ENCODE peak calls at places on chromosomes 3 and 15, in ten cellular contexts. One of them, this sample, is unnamed.

GRCh38 chr3:55491296-55491816 is 4.2 kb upstream of the WNT5A start:
- DNase-seq in fibroblast of mammary gland: peak
- DNase-seq in left colon: peak
- DNase-seq in COR-L47: no peak
- DNase-seq in stimulated activated CD8-positive, alpha-beta memory T cell treated with anti-CD3 and anti-CD28 coated beads, Interleukin-7, amount 100 ng/mL, for 24 hours: no peak
- DNase-seq in endothelial cell of umbilical vein: peak
- DNase-seq in iris pigment epithelial cell: peak
- DNase-seq in NCI-H345: no peak
- DNase-seq in fibroblast of pulmonary artery: peak
- DNase-seq in GM10248: no peak
- DNase-seq in this sample: no peak

GRCh38 chr3:38147434-38147833 is 9.0 kb downstream of the MYD88 start:
- DNase-seq in stimulated activated CD8-positive, alpha-beta memory T cell treated with anti-CD3 and anti-CD28 coated beads, Interleukin-7, amount 100 ng/mL, for 24 hours: no peak
- DNase-seq in GM10248: no peak
- DNase-seq in fibroblast of mammary gland: no peak
- DNase-seq in NCI-H345: no peak
- DNase-seq in endothelial cell of umbilical vein: no peak
- DNase-seq in iris pigment epithelial cell: no peak
- DNase-seq in COR-L47: no peak
- DNase-seq in fibroblast of pulmonary artery: no peak
- DNase-seq in left colon: no peak
- DNase-seq in this sample: no peak

GRCh38 chr3:32480596-32480995 is 22.1 kb downstream of the CMTM6 start:
- DNase-seq in endothelial cell of umbilical vein: no peak
- DNase-seq in NCI-H345: no peak
- DNase-seq in fibroblast of mammary gland: no peak
- DNase-seq in COR-L47: no peak
- DNase-seq in iris pigment epithelial cell: peak
- DNase-seq in GM10248: no peak
- DNase-seq in stimulated activated CD8-positive, alpha-beta memory T cell treated with anti-CD3 and anti-CD28 coated beads, Interleukin-7, amount 100 ng/mL, for 24 hours: no peak
- DNase-seq in left colon: no peak
- DNase-seq in fibroblast of pulmonary artery: peak
- DNase-seq in this sample: no peak

GRCh38 chr15:60804551-60804950 is 325.6 kb upstream of the ICE2 start:
- DNase-seq in iris pigment epithelial cell: no peak
- DNase-seq in fibroblast of pulmonary artery: no peak
- DNase-seq in fibroblast of mammary gland: no peak
- DNase-seq in NCI-H345: no peak
- DNase-seq in COR-L47: no peak
- DNase-seq in endothelial cell of umbilical vein: no peak
- DNase-seq in GM10248: no peak
- DNase-seq in stimulated activated CD8-positive, alpha-beta memory T cell treated with anti-CD3 and anti-CD28 coated beads, Interleukin-7, amount 100 ng/mL, for 24 hours: no peak
- DNase-seq in left colon: no peak
- DNase-seq in this sample: no peak

GRCh38 chr3:49689046-49689886 is at the start of the genes MST1 and RNF123:
- DNase-seq in fibroblast of mammary gland: peak
- DNase-seq in endothelial cell of umbilical vein: peak
- DNase-seq in iris pigment epithelial cell: peak
- DNase-seq in GM10248: peak
- DNase-seq in stimulated activated CD8-positive, alpha-beta memory T cell treated with anti-CD3 and anti-CD28 coated beads, Interleukin-7, amount 100 ng/mL, for 24 hours: peak
- DNase-seq in left colon: peak
- DNase-seq in NCI-H345: no peak
- DNase-seq in COR-L47: no peak
- DNase-seq in fibroblast of pulmonary artery: peak
- DNase-seq in this sample: peak

GRCh38 chr15:81215531-81215930 is 18.9 kb downstream of the IL16 start:
- DNase-seq in COR-L47: no peak
- DNase-seq in GM10248: no peak
- DNase-seq in fibroblast of mammary gland: no peak
- DNase-seq in fibroblast of pulmonary artery: no peak
- DNase-seq in endothelial cell of umbilical vein: no peak
- DNase-seq in NCI-H345: no peak
- DNase-seq in iris pigment epithelial cell: no peak
- DNase-seq in left colon: no peak
- DNase-seq in stimulated activated CD8-positive, alpha-beta memory T cell treated with anti-CD3 and anti-CD28 coated beads, Interleukin-7, amount 100 ng/mL, for 24 hours: no peak
- DNase-seq in this sample: no peak

GRCh38 chr3:49025005-49025792 is 3.3 kb downstream of the NDUFAF3 start:
- DNase-seq in NCI-H345: no peak
- DNase-seq in GM10248: no peak
- DNase-seq in stimulated activated CD8-positive, alpha-beta memory T cell treated with anti-CD3 and anti-CD28 coated beads, Interleukin-7, amount 100 ng/mL, for 24 hours: no peak
- DNase-seq in endothelial cell of umbilical vein: no peak
- DNase-seq in iris pigment epithelial cell: no peak
- DNase-seq in fibroblast of pulmonary artery: no peak
- DNase-seq in COR-L47: no peak
- DNase-seq in left colon: no peak
- DNase-seq in fibroblast of mammary gland: no peak
- DNase-seq in this sample: no peak

GRCh38 chr3:151082880-151083838 is 2.3 kb upstream of the MED12L start:
- DNase-seq in fibroblast of pulmonary artery: no peak
- DNase-seq in endothelial cell of umbilical vein: no peak
- DNase-seq in COR-L47: no peak
- DNase-seq in fibroblast of mammary gland: no peak
- DNase-seq in GM10248: no peak
- DNase-seq in stimulated activated CD8-positive, alpha-beta memory T cell treated with anti-CD3 and anti-CD28 coated beads, Interleukin-7, amount 100 ng/mL, for 24 hours: no peak
- DNase-seq in left colon: no peak
- DNase-seq in NCI-H345: no peak
- DNase-seq in iris pigment epithelial cell: no peak
- DNase-seq in this sample: no peak

GRCh38 chr3:107681385-107681784 is 158.6 kb downstream of the BBX start:
- DNase-seq in GM10248: no peak
- DNase-seq in fibroblast of pulmonary artery: no peak
- DNase-seq in left colon: no peak
- DNase-seq in COR-L47: no peak
- DNase-seq in iris pigment epithelial cell: no peak
- DNase-seq in fibroblast of mammary gland: no peak
- DNase-seq in stimulated activated CD8-positive, alpha-beta memory T cell treated with anti-CD3 and anti-CD28 coated beads, Interleukin-7, amount 100 ng/mL, for 24 hours: no peak
- DNase-seq in endothelial cell of umbilical vein: no peak
- DNase-seq in NCI-H345: no peak
- DNase-seq in this sample: no peak

GRCh38 chr3:111917300-111917699 is 58.2 kb downstream of the PHLDB2 start:
- DNase-seq in fibroblast of pulmonary artery: peak
- DNase-seq in left colon: no peak
- DNase-seq in fibroblast of mammary gland: no peak
- DNase-seq in COR-L47: no peak
- DNase-seq in NCI-H345: no peak
- DNase-seq in stimulated activated CD8-positive, alpha-beta memory T cell treated with anti-CD3 and anti-CD28 coated beads, Interleukin-7, amount 100 ng/mL, for 24 hours: no peak
- DNase-seq in GM10248: no peak
- DNase-seq in endothelial cell of umbilical vein: peak
- DNase-seq in iris pigment epithelial cell: peak
- DNase-seq in this sample: no peak

GRCh38 chr3:169146112-169146665 is 517.3 kb downstream of the MECOM start:
- DNase-seq in COR-L47: peak
- DNase-seq in stimulated activated CD8-positive, alpha-beta memory T cell treated with anti-CD3 and anti-CD28 coated beads, Interleukin-7, amount 100 ng/mL, for 24 hours: no peak
- DNase-seq in GM10248: peak
- DNase-seq in NCI-H345: peak
- DNase-seq in fibroblast of mammary gland: peak
- DNase-seq in left colon: peak
- DNase-seq in iris pigment epithelial cell: peak
- DNase-seq in endothelial cell of umbilical vein: peak
- DNase-seq in fibroblast of pulmonary artery: peak
- DNase-seq in this sample: no peak

GRCh38 chr15:25053000-25053815 is 98.4 kb downstream of the SNRPN start:
- DNase-seq in COR-L47: no peak
- DNase-seq in GM10248: no peak
- DNase-seq in fibroblast of pulmonary artery: no peak
- DNase-seq in left colon: no peak
- DNase-seq in iris pigment epithelial cell: no peak
- DNase-seq in NCI-H345: no peak
- DNase-seq in stimulated activated CD8-positive, alpha-beta memory T cell treated with anti-CD3 and anti-CD28 coated beads, Interleukin-7, amount 100 ng/mL, for 24 hours: no peak
- DNase-seq in fibroblast of mammary gland: no peak
- DNase-seq in endothelial cell of umbilical vein: no peak
- DNase-seq in this sample: no peak

GRCh38 chr3:196207833-196208607 is 3.2 kb downstream of the ZDHHC19 start:
- DNase-seq in COR-L47: no peak
- DNase-seq in fibroblast of mammary gland: peak
- DNase-seq in left colon: peak
- DNase-seq in GM10248: peak
- DNase-seq in endothelial cell of umbilical vein: no peak
- DNase-seq in iris pigment epithelial cell: peak
- DNase-seq in NCI-H345: peak
- DNase-seq in fibroblast of pulmonary artery: no peak
- DNase-seq in stimulated activated CD8-positive, alpha-beta memory T cell treated with anti-CD3 and anti-CD28 coated beads, Interleukin-7, amount 100 ng/mL, for 24 hours: no peak
- DNase-seq in this sample: peak

GRCh38 chr15:51973775-51974174 is 2.2 kb upstream of the LEO1 start:
- DNase-seq in iris pigment epithelial cell: no peak
- DNase-seq in NCI-H345: no peak
- DNase-seq in fibroblast of mammary gland: no peak
- DNase-seq in endothelial cell of umbilical vein: no peak
- DNase-seq in left colon: no peak
- DNase-seq in COR-L47: no peak
- DNase-seq in stimulated activated CD8-positive, alpha-beta memory T cell treated with anti-CD3 and anti-CD28 coated beads, Interleukin-7, amount 100 ng/mL, for 24 hours: no peak
- DNase-seq in GM10248: no peak
- DNase-seq in fibroblast of pulmonary artery: no peak
- DNase-seq in this sample: no peak

GRCh38 chr3:64306745-64307144 is 81.5 kb upstream of the PRICKLE2 start:
- DNase-seq in fibroblast of mammary gland: no peak
- DNase-seq in endothelial cell of umbilical vein: no peak
- DNase-seq in left colon: no peak
- DNase-seq in GM10248: no peak
- DNase-seq in fibroblast of pulmonary artery: no peak
- DNase-seq in stimulated activated CD8-positive, alpha-beta memory T cell treated with anti-CD3 and anti-CD28 coated beads, Interleukin-7, amount 100 ng/mL, for 24 hours: no peak
- DNase-seq in iris pigment epithelial cell: no peak
- DNase-seq in NCI-H345: no peak
- DNase-seq in COR-L47: no peak
- DNase-seq in this sample: no peak